ENCODE peak calls at places on chromosomes 13 and 19, in seven cellular contexts. O is thoracic aorta, A is pancreas, R is sigmoid colon, K is left ventricle myocardium inferior, H is psoas muscle, B is tibial nerve. L is an unnamed sample.

GRCh38 chr19:51566489-51567100 is 4.5 kb upstream of the ZNF175 start:
- DNase-seq in B (no peak), O (no peak), R (no peak), A (no peak), K (no peak), H (no peak), L (no peak)

GRCh38 chr19:15199652-15200574 is 882 bp downstream of the NOTCH3 start:
- DNase-seq in A (no peak), R (no peak), H (no peak), B (no peak), K (no peak), O (no peak), L (no peak)

GRCh38 chr19:41302624-41303351 is 7.2 kb upstream of the CCDC97 start:
- DNase-seq in B (no peak), R (peak; percentile 67), K (no peak), H (no peak), A (no peak), O (no peak), L (no peak)

GRCh38 chr13:107099661-107100060 is 531.7 kb upstream of the ARGLU1 start:
- DNase-seq in K (no peak), H (no peak), O (no peak), A (no peak), B (no peak), R (no peak), L (no peak)

GRCh38 chr13:43258771-43259170 is 235.4 kb downstream of the DNAJC15 start:
- DNase-seq in B (no peak), O (no peak), K (no peak), H (no peak), R (no peak), A (no peak), L (no peak)

GRCh38 chr13:83780201-83780600 is 102.1 kb downstream of the SLITRK1 start:
- DNase-seq in B (no peak), H (no peak), O (no peak), K (no peak), A (no peak), R (no peak), L (no peak)

GRCh38 chr13:110332750-110333149 is 25.7 kb downstream of the COL4A2 start:
- DNase-seq in K (no peak), H (no peak), O (no peak), A (no peak), B (no peak), R (peak; percentile 40), L (no peak)

GRCh38 chr19:35797663-35798062 is 15.0 kb downstream of the PRODH2 start:
- DNase-seq in K (no peak), B (no peak), H (no peak), A (peak; percentile 57), R (no peak), O (no peak), L (peak; percentile 77)

GRCh38 chr19:943551-944170 is 17.8 kb downstream of the ARID3A start:
- DNase-seq in B (no peak), R (no peak), A (no peak), O (no peak), H (no peak), K (no peak), L (no peak)

GRCh38 chr13:110129076-110129475 is 177.9 kb downstream of the COL4A1 start:
- DNase-seq in K (no peak), R (peak; percentile 60), O (no peak), H (no peak), B (no peak), A (no peak), L (no peak)

GRCh38 chr19:1847684-1848398 is 442 bp downstream of the REXO1 start:
- DNase-seq in H (peak; percentile 40), B (no peak), R (no peak), A (no peak), K (no peak), O (no peak), L (no peak)

GRCh38 chr19:48991823-48992570 is 1.1 kb downstream of the GYS1 start:
- DNase-seq in B (peak; percentile 45), A (peak; percentile 60), K (peak; percentile 63), R (peak; percentile 88), O (peak; percentile 68), H (peak; percentile 61), L (no peak)

GRCh38 chr13:97308735-97309429 is 86.7 kb downstream of the MBNL2 start:
- DNase-seq in O (no peak), K (no peak), H (no peak), R (no peak), B (no peak), A (no peak), L (no peak)

GRCh38 chr13:93810264-93810663 is 583.7 kb downstream of the GPC6 start:
- DNase-seq in R (no peak), A (no peak), B (no peak), H (no peak), K (no peak), O (no peak), L (no peak)

GRCh38 chr13:41694902-41695301 is 237.6 kb downstream of the RGCC start:
- DNase-seq in R (peak; percentile 85), A (peak; percentile 26), B (peak; percentile 27), O (peak; percentile 34), K (peak; percentile 21), H (peak; percentile 55), L (peak; percentile 54)

GRCh38 chr13:44307255-44307654 is 66.4 kb upstream of the SERP2 start:
- DNase-seq in B (no peak), H (no peak), O (no peak), A (no peak), R (no peak), K (no peak), L (no peak)

GRCh38 chr13:108961542-108962125 is 332.2 kb downstream of the MYO16 start:
- DNase-seq in H (no peak), B (no peak), O (no peak), R (no peak), A (no peak), K (no peak), L (no peak)

GRCh38 chr19:53824134-53824611 is at the start of gene NLRP12:
- DNase-seq in A (no peak), K (no peak), O (no peak), R (no peak), B (no peak), H (no peak), L (peak; percentile 63)

GRCh38 chr13:111389621-111390521 is 69.4 kb downstream of the TEX29 start:
- DNase-seq in A (no peak), R (no peak), B (no peak), O (no peak), K (no peak), H (no peak), L (no peak)

GRCh38 chr13:68369739-68370138 is 1139.6 kb upstream of the PCDH9 start:
- DNase-seq in A (no peak), B (no peak), H (no peak), R (no peak), K (no peak), O (no peak), L (no peak)

GRCh38 chr19:33290956-33291622 is 11.2 kb downstream of the CEBPA start:
- DNase-seq in R (no peak), A (no peak), K (no peak), O (no peak), H (no peak), B (no peak), L (peak; percentile 47)

GRCh38 chr19:35955881-35956634 is 19.9 kb downstream of the LRFN3 start:
- DNase-seq in B (no peak), R (no peak), H (no peak), K (no peak), O (no peak), A (no peak), L (no peak)

GRCh38 chr13:112982281-112983041 is 13.4 kb downstream of the MCF2L start:
- DNase-seq in O (no peak), B (no peak), R (no peak), K (no peak), A (no peak), H (no peak), L (no peak)

GRCh38 chr19:1942078-1942933 is 1.3 kb downstream of the CSNK1G2 start:
- DNase-seq in K (peak; percentile 66), O (no peak), B (peak; percentile 38), R (peak; percentile 88), H (peak; percentile 74), A (peak; percentile 81), L (peak; percentile 83)

DNA sequence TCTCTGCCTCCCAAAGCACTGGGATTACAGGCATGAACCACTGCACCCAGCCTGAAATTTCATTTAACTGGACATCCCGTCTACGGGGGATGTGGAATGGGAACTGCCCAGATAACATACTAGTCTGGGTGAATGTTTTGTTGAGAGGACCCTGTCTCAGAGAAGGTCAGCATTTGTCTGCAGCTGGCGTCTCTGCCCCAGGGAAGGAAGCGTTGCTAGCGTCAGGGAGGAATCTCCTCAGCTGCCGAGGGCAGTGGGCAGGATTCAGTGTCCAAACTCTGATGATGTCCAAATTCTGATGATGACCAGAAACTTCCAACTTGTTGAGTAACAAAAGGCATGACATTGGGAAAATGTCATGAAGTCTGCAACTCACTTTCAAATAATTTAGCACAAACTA is 3.1 kb downstream of the NXNL1 start:
- DNase-seq in O (no peak), H (no peak), R (no peak), K (no peak), A (no peak), B (no peak), L (no peak)
- H3K4me1 ChIP-seq in O (no peaks in the 10 kb centered on the region), H (peaks cover 4% of the 10 kb centered on the region), R (peaks cover 12% of the 10 kb centered on the region), K (peaks cover 6% of the 10 kb centered on the region), A (no peaks in the 10 kb centered on the region), B (peaks cover 5% of the 10 kb centered on the region), L (no peaks in the 10 kb centered on the region)

GRCh38 chr19:34507414-34508067 is 26.0 kb downstream of the WTIP start:
- DNase-seq in A (no peak), B (no peak), O (no peak), K (no peak), R (no peak), H (no peak), L (no peak)
- H3K4me3 ChIP-seq in A (no peak overlapping the region), B (no peak overlapping the region), O (no peak overlapping the region), K (no peak overlapping the region), R (no peak overlapping the region), H (no peak overlapping the region), L (no peak overlapping the region)

DNA sequence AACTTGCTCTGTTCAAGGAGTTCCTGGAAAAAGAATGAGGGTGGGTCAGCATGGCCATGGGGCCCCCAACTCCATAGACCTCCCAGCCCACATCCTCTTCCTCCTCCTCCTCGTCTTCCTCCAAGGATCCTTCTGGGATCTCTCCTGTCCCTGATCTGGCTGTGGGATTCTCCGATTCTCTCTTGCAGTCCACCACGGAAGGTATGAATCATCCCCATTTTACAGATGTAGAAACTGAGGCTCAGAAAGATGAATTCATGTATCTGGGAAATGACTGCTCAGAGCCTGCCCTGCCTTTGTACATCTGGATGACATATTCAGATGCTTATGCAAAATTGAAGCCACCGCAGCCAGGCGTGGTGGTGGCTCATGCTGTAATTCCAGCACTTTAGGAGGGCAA is 2.2 kb upstream of the KANK2 start:
- DNase-seq in K (no peak), R (no peak), O (no peak), B (no peak), A (no peak), H (no peak), L (no peak)
- H3K4me1 ChIP-seq in K (peaks cover 75% of the 10 kb centered on the region), R (peaks cover 64% of the 10 kb centered on the region), O (peaks cover 30% of the 10 kb centered on the region), B (peaks cover 30% of the 10 kb centered on the region), A (peaks cover 5% of the 10 kb centered on the region), H (peaks cover 20% of the 10 kb centered on the region), L (peaks cover 21% of the 10 kb centered on the region)

DNA sequence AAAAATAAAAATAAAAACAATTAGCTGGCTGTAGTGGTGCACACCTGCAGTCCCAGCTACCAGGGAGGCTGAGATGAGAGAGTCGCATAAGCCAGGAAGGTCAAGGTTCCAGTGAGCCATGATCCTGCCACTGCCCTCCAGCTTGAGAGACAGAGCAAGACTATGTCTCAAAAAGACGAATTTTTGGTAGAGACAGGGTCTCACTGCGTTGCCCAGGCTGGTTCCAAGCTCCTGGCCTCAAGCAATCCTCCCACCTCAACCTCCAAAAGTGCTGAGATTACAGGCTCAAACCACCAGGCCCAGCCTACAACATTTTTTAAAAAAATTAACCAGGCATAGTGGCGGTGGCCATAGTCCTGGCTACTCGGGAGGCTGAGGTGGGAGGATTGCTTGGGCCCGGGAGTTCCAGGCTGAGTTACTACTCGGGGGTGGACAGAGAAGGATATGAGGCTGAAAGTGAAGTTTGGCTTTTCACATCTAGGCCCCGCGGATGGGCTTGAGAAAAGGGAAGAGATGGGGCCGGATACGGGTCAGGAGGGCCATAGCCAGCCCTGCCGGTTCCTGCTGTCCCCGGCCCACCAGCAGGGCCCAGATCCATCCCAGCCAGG is 10.2 kb downstream of the NDUFA11 start:
- DNase-seq in A (no peak), O (no peak), R (no peak), K (no peak), H (no peak), B (no peak), L (no peak)
- H3K4me3 ChIP-seq in A (no peak overlapping the region), O (peak overlapping the region; percentile 10), R (no peak overlapping the region), K (no peak overlapping the region), H (no peak overlapping the region), B (no peak overlapping the region), L (no peak overlapping the region)